ENCODE peak calls at places on chromosome 3, in seven cellular contexts. J, N, Q, I, T, P and O are unnamed samples.

GRCh38 chr3:121855555-121855954 is 20.5 kb downstream of the EAF2 start:
- DNase-seq in J (no peak), N (peak), Q (no peak), I (no peak), T (peak), P (no peak), O (no peak)

GRCh38 chr3:123286308-123287023 is 84.7 kb downstream of the SEC22A start:
- DNase-seq in J (peak), N (peak), Q (peak), I (peak), T (peak), P (no peak), O (peak)

GRCh38 chr3:31294430-31295149 is 238.1 kb upstream of the STT3B start:
- DNase-seq in J (peak), N (no peak), Q (no peak), I (no peak), T (no peak), P (no peak), O (no peak)

GRCh38 chr3:114552527-114552812 is 258.6 kb downstream of the TIGIT start:
- DNase-seq in J (no peak), N (no peak), Q (no peak), I (no peak), T (no peak), P (no peak), O (no peak)

GRCh38 chr3:17901893-17902292 is 159.5 kb upstream of the TBC1D5 start:
- DNase-seq in J (peak), N (no peak), Q (no peak), I (no peak), T (no peak), P (no peak), O (no peak)

GRCh38 chr3:190338717-190339116 is 16.5 kb upstream of the CLDN1 start:
- DNase-seq in J (no peak), N (no peak), Q (no peak), I (peak), T (peak), P (no peak), O (no peak)

GRCh38 chr3:112519424-112520001 is 20.2 kb upstream of the BTLA start:
- DNase-seq in J (peak), N (peak), Q (no peak), I (peak), T (peak), P (no peak), O (no peak)

GRCh38 chr3:40780341-40780800 is 255.6 kb downstream of the ZNF621 start:
- DNase-seq in J (no peak), N (peak), Q (no peak), I (peak), T (peak), P (no peak), O (peak)

GRCh38 chr3:55622733-55623132 is 135.6 kb upstream of the WNT5A start:
- DNase-seq in J (peak), N (no peak), Q (no peak), I (no peak), T (no peak), P (no peak), O (no peak)

DNA sequence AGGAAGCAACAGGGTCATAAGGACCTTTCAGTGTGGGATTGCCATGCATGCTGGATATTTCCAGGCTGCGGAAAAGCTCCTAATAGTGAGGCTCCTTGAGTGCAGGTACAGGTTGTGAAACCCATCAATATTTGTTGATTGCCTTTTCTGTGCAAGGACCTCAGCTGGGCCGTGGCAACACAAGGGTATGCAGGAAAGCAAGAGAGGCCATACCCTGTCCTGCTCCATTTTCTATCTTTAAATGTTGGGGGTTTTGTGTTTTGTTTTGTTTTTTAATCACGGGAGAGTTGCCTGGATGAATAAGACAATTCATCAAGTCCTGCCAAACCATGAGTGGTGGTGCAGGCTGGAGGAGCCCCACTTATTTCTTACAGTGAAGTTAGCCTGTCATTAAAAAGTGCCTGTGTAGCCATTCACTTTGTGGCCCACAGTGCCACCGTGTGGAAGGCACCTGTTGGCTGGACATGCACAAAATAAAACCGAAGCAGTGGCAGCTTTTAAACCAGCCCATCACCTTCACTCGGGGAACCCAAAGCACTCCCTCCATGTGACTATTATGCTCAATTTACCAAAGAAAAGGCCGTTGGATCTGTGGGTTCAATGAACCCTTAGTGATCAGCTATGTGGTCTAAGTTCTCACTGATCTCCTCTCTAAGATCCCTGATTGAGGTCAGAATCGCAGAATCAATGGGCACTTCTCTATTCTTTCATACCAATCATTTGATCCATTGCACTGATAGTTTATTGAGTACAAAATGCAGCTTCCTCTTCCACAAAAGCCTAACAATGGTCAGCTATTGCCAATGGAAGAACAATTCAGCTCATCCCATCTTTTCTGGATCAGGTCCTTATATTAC is 42.2 kb downstream of the CLDN18 start:
- DNase-seq in J (no peak), N (peak), Q (no peak), I (peak), T (peak), P (no peak), O (peak)
- TF ChIP-seq CTCF in J (peak), N (peak), Q (peak), I (peak), T (peak), P (no peak), O (peak)

GRCh38 chr3:107919239-107919638 is 171.6 kb downstream of the CD47 start:
- DNase-seq in J (no peak), N (no peak), Q (no peak), I (no peak), T (no peak), P (no peak), O (no peak)

GRCh38 chr3:107910713-107911259 is 180.0 kb downstream of the CD47 start:
- DNase-seq in J (no peak), N (no peak), Q (no peak), I (no peak), T (no peak), P (no peak), O (no peak)

GRCh38 chr3:107911337-107912000 is 179.4 kb downstream of the CD47 start:
- DNase-seq in J (no peak), N (no peak), Q (no peak), I (no peak), T (peak), P (no peak), O (no peak)

GRCh38 chr3:107916166-107916565 is 174.7 kb downstream of the CD47 start:
- DNase-seq in J (no peak), N (no peak), Q (no peak), I (no peak), T (no peak), P (no peak), O (no peak)

GRCh38 chr3:107913671-107914070 is 177.2 kb downstream of the CD47 start:
- DNase-seq in J (peak), N (no peak), Q (no peak), I (no peak), T (peak), P (no peak), O (no peak)
- TF ChIP-seq CTCF in J (no peak), N (no peak), Q (no peak), I (no peak), T (no peak), P (no peak), O (no peak)

DNA sequence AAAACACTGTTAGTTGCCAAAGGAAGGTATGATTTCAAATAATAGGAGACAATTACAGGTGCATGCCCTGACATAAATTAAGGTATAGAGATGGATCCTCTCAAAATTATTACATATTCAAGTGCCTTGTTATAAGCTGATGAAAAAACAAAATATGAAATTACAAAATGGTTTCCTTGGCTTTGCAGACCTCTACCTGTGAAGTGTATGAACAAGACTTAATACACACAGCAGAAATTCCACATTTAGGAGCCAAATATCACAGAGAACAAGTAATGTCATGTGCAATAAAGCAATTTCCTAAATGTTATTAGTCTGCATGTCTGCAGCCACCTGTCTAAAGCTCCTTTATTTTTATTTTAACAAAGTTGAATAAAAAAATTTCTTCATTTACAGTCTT is 151.5 kb downstream of the ALCAM start:
- DNase-seq in J (no peak), N (no peak), Q (no peak), I (no peak), T (no peak), P (no peak), O (no peak)
- TF ChIP-seq CTCF in J (no peak), N (no peak), Q (no peak), I (no peak), T (no peak), P (no peak), O (no peak)

GRCh38 chr3:126488886-126489569 is 13.3 kb upstream of the ZXDC start:
- DNase-seq in J (no peak), N (no peak), Q (no peak), I (no peak), T (no peak), P (no peak), O (no peak)

GRCh38 chr3:126488205-126488604 is 12.5 kb upstream of the ZXDC start:
- DNase-seq in J (no peak), N (no peak), Q (no peak), I (no peak), T (no peak), P (no peak), O (no peak)

GRCh38 chr3:126493051-126493450 is 17.4 kb upstream of the ZXDC start:
- DNase-seq in J (no peak), N (no peak), Q (no peak), I (no peak), T (no peak), P (no peak), O (no peak)

GRCh38 chr3:126491221-126492013 is 15.7 kb upstream of the ZXDC start:
- DNase-seq in J (no peak), N (no peak), Q (no peak), I (no peak), T (no peak), P (no peak), O (no peak)

GRCh38 chr3:126490619-126491018 is 14.9 kb upstream of the ZXDC start:
- DNase-seq in J (no peak), N (peak), Q (no peak), I (no peak), T (no peak), P (no peak), O (no peak)
- TF ChIP-seq CTCF in J (no peak), N (no peak), Q (no peak), I (no peak), T (no peak), P (no peak), O (no peak)

DNA sequence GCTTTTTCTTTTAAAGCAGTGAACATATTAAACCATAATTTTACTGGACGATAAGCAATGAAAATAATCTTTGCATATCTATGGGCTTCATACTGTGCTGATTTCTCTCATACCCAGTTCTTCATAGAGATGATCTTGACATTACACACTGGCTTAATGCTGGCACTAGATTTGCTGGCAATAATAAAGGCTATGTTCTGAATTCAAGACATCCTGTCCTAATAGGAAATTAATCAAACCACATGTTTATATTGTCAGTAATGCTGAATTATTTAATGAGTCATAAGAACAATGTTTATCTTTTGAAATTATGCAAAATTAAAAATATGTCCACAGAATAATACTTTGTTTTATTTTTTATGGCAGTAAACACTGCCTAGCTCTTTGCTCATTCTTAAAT is 643.2 kb downstream of the OTOL1 start:
- DNase-seq in J (no peak), N (no peak), Q (no peak), I (no peak), T (no peak), P (no peak), O (no peak)
- TF ChIP-seq CTCF in J (no peak), N (no peak), Q (no peak), I (no peak), T (no peak), P (no peak), O (no peak)